ENCODE peak calls at places on chromosomes 1 and 21, in six cellular contexts. K, Q, C, J, G and W are unnamed samples.

GRCh38 chr1:150579110-150579954 is at the start of gene MCL1:
- DNase-seq in C (peak), K (peak), G (peak), Q (peak), J (peak), W (peak)

GRCh38 chr1:119133987-119134386 is 6.5 kb downstream of the WARS2 start:
- DNase-seq in K (peak), G (no peak), J (no peak), C (no peak), Q (no peak), W (no peak)

GRCh38 chr1:5810553-5811270 is 181.5 kb downstream of the NPHP4 start:
- DNase-seq in Q (no peak), G (no peak), J (no peak), C (no peak), K (no peak), W (no peak)

GRCh38 chr1:80917225-80917624 is 883.5 kb upstream of the ADGRL2 start:
- DNase-seq in G (no peak), K (no peak), J (no peak), Q (no peak), C (no peak), W (no peak)

GRCh38 chr1:2542262-2542915 is 12.3 kb upstream of the HES5 start:
- DNase-seq in J (no peak), K (no peak), C (no peak), Q (no peak), G (no peak), W (no peak)

GRCh38 chr21:28743723-28744122 is 249.0 kb downstream of the LTN1 start:
- DNase-seq in Q (no peak), K (no peak), J (no peak), C (no peak), G (no peak), W (no peak)

GRCh38 chr21:25809013-25809412 is 74.2 kb downstream of the GABPA start:
- DNase-seq in Q (no peak), K (no peak), C (no peak), J (no peak), G (no peak), W (no peak)

GRCh38 chr1:5415621-5416020 is 576.6 kb downstream of the NPHP4 start:
- DNase-seq in Q (no peak), C (peak), J (no peak), G (no peak), K (no peak), W (no peak)

GRCh38 chr1:154816937-154817336 is 53.1 kb downstream of the KCNN3 start:
- DNase-seq in Q (no peak), J (no peak), C (no peak), G (no peak), K (no peak), W (no peak)

GRCh38 chr1:5480906-5481305 is 511.3 kb downstream of the NPHP4 start:
- DNase-seq in J (no peak), K (no peak), Q (no peak), C (no peak), G (no peak), W (no peak)

GRCh38 chr1:21786640-21787039 is 3.7 kb upstream of the USP48 start:
- DNase-seq in K (no peak), Q (no peak), G (no peak), J (no peak), C (no peak), W (no peak)

GRCh38 chr1:243801378-243801777 is 48.7 kb downstream of the AKT3 start:
- DNase-seq in G (no peak), K (no peak), Q (no peak), C (no peak), J (no peak), W (no peak)

GRCh38 chr1:2098301-2098698 is 48.1 kb downstream of the PRKCZ start:
- DNase-seq in K (peak), Q (no peak), G (peak), J (no peak), C (no peak), W (no peak)

GRCh38 chr1:161223805-161224694 is 622 bp upstream of the APOA2 start:
- DNase-seq in G (no peak), Q (no peak), C (no peak), J (no peak), K (no peak), W (no peak)

GRCh38 chr1:230422221-230422981 is 3.7 kb downstream of the PGBD5 start:
- DNase-seq in G (no peak), C (peak), K (no peak), J (no peak), Q (no peak), W (no peak)

GRCh38 chr1:46065405-46065804 is 67.0 kb downstream of the PIK3R3 start:
- DNase-seq in J (no peak), G (no peak), K (no peak), C (no peak), Q (no peak), W (peak)

GRCh38 chr1:223228201-223228600 is 85.2 kb upstream of the TLR5 start:
- DNase-seq in Q (no peak), C (peak), J (no peak), G (no peak), K (no peak), W (no peak)

GRCh38 chr1:204349602-204350001 is 10.1 kb downstream of the PLEKHA6 start:
- DNase-seq in Q (no peak), J (no peak), G (no peak), K (peak), C (no peak), W (no peak)

GRCh38 chr1:204348197-204348596 is 11.5 kb downstream of the PLEKHA6 start:
- DNase-seq in C (no peak), K (no peak), G (no peak), J (no peak), Q (no peak), W (no peak)

GRCh38 chr1:204350857-204351573 is 8.7 kb downstream of the PLEKHA6 start:
- DNase-seq in Q (peak), J (peak), K (peak), G (peak), C (peak), W (no peak)

GRCh38 chr1:204350265-204350664 is 9.5 kb downstream of the PLEKHA6 start:
- DNase-seq in G (no peak), Q (no peak), J (no peak), C (no peak), K (peak), W (no peak)

DNA sequence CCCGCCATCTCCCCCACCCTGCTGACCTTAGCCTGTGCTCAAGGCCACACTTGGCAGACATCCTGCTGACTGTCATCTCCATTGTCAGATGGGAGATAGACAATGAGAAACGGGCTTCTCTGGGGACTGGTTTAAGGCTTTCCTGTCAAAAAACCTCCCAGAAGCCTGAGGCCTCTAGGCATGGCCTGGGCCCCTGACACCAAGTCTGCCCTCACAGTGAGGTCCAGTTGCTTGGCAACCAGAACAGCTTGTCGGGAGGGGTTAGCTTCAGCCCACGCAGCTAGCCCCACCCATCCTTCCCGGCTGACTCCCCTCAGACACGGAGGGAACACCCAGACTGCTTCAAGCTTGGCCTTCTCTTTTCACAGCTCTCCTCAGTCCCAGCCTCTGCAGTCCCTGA is 11.0 kb downstream of the PLEKHA6 start:
- DNase-seq in J (peak), G (peak), K (no peak), Q (no peak), C (no peak), W (no peak)
- H3K27ac ChIP-seq in J (peak), G (peak), K (peak), Q (peak), C (no peak), W (no peak)

GRCh38 chr21:35274090-35274489 is 225.0 kb upstream of the RUNX1 start:
- DNase-seq in J (no peak), K (no peak), G (no peak), Q (no peak), C (no peak), W (no peak)
- H3K27ac ChIP-seq in J (no peak), K (no peak), G (no peak), Q (no peak), C (no peak), W (no peak)

GRCh38 chr1:183148599-183148998 is 37.5 kb upstream of the LAMC2 start:
- DNase-seq in G (no peak), C (no peak), K (no peak), J (no peak), Q (no peak), W (no peak)
- H3K27ac ChIP-seq in G (peak), C (no peak), K (no peak), J (peak), Q (no peak), W (no peak)

GRCh38 chr1:84598846-84599741 is 24.9 kb upstream of the CTBS start:
- DNase-seq in G (no peak), Q (no peak), C (no peak), K (no peak), J (no peak), W (no peak)
- H3K27ac ChIP-seq in G (no peak), Q (no peak), C (no peak), K (no peak), J (no peak), W (no peak)

DNA sequence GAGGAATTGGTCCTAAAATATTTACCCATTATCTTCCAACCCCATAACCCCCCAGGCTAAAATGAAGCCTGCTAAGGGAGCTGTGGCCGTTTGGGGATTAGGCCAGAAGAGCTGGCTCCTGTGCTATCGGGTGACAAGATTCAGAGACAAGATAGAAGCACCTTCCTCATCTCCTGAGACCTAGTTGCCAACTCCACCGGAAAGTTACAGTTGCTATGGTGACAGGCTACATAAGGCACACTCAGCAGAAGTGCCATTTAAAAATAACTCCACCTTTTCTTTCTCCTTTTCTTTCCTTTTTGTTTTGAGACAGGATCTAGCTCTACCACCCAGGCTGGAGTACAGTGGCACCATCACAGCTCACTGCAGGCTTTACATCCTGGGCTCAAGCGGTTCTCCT is 43.6 kb upstream of the ROR1 start:
- DNase-seq in J (no peak), C (peak), G (no peak), K (no peak), Q (no peak), W (no peak)
- H3K27ac ChIP-seq in J (no peak), C (no peak), G (no peak), K (no peak), Q (no peak), W (no peak)

GRCh38 chr1:70205076-70205436 is 323 bp downstream of the LRRC40 start:
- DNase-seq in K (peak), Q (no peak), G (no peak), J (no peak), C (no peak), W (no peak)
- H3K27ac ChIP-seq in K (peak), Q (peak), G (peak), J (peak), C (no peak), W (peak)

GRCh38 chr1:20355828-20356735 is 65.4 kb downstream of the VWA5B1 start:
- DNase-seq in C (no peak), Q (no peak), K (no peak), G (no peak), J (no peak), W (no peak)
- H3K27ac ChIP-seq in C (no peak), Q (no peak), K (no peak), G (no peak), J (no peak), W (no peak)

GRCh38 chr1:226675720-226676357 is 63.2 kb downstream of the ITPKB start:
- DNase-seq in J (no peak), C (no peak), G (no peak), K (peak), Q (no peak), W (no peak)
- H3K27ac ChIP-seq in J (peak), C (no peak), G (peak), K (no peak), Q (peak), W (peak)

GRCh38 chr1:20663969-20664715 is 3.0 kb upstream of the DDOST start:
- DNase-seq in J (no peak), G (no peak), C (no peak), Q (no peak), K (no peak), W (no peak)
- H3K27ac ChIP-seq in J (no peak), G (no peak), C (no peak), Q (no peak), K (no peak), W (no peak)

GRCh38 chr21:32965281-32965680 is 60.5 kb upstream of the OLIG2 start:
- DNase-seq in K (no peak), C (no peak), Q (no peak), J (no peak), G (no peak), W (no peak)
- H3K27ac ChIP-seq in K (no peak), C (no peak), Q (no peak), J (no peak), G (no peak), W (no peak)